ENCODE peak calls at places on chromosomes 13 and 19, in nine cellular contexts. D is H1; O is WTC11; A is BJ; L is activated effector memory CD4-positive, alpha-beta T cell treated with Interleukin-2 at 50 U/mL for 16 hours; P is transverse colon; B is stimulated activated CD4-positive, alpha-beta T cell treated with anti-CD3 and anti-CD28 coated beads, Interleukin-15, amount 100 ng/mL, for 1 hour; C is ureter; M is HFFc6. V is an unnamed sample.
A peak's percentile ranks its signal among the peaks of the same experiment; 100 is the strongest.

GRCh38 chr19:27822336-27822735 is 1390.6 kb downstream of the UQCRFS1 start:
- DNase-seq in C (no peak), D (no peak), P (no peak), L (no peak), M (no peak), A (no peak), B (no peak), O (no peak), V (no peak)

GRCh38 chr13:24539500-24540165 is 27.1 kb upstream of the PARP4 start:
- DNase-seq in L (no peak), M (no peak), P (no peak), A (no peak), O (no peak), D (no peak), B (no peak), C (no peak), V (no peak)

GRCh38 chr19:39996811-39997594 is at the start of gene ZNF546:
- DNase-seq in P (peak; percentile 93), C (peak; percentile 91), L (peak; percentile 88), O (peak; percentile 71), M (peak; percentile 89), D (peak; percentile 82), A (peak; percentile 66), B (peak; percentile 80), V (peak; percentile 96)

GRCh38 chr13:108086678-108087077 is 128.7 kb downstream of the LIG4 start:
- DNase-seq in P (no peak), C (no peak), A (no peak), O (peak; percentile 29), L (no peak), B (no peak), M (no peak), D (no peak), V (peak; percentile 60)

GRCh38 chr13:114043421-114044053 is 69.7 kb upstream of the C13orf46 start:
- DNase-seq in D (no peak), A (no peak), L (no peak), P (peak; percentile 67), C (no peak), M (no peak), B (no peak), O (no peak), V (no peak)

GRCh38 chr19:14682084-14682483 is 7.4 kb upstream of the ADGRE3 start:
- DNase-seq in C (no peak), L (no peak), P (no peak), B (no peak), D (no peak), M (no peak), A (no peak), O (no peak), V (no peak)

GRCh38 chr13:107721436-107721835 is 493.9 kb downstream of the LIG4 start:
- DNase-seq in P (no peak), A (no peak), B (no peak), L (no peak), M (no peak), O (no peak), C (no peak), D (no peak), V (no peak)

GRCh38 chr19:31126236-31126635 is 223.0 kb downstream of the TSHZ3 start:
- DNase-seq in O (no peak), P (no peak), C (no peak), A (no peak), M (no peak), B (no peak), L (no peak), D (no peak), V (no peak)

GRCh38 chr13:35964764-35965163 is 166.4 kb downstream of the DCLK1 start:
- DNase-seq in A (no peak), L (no peak), C (no peak), O (no peak), P (no peak), B (no peak), M (no peak), D (no peak), V (no peak)

V was measured in testis.